ENCODE peak calls at places on chromosomes 3 and 15, in seven cellular contexts. X, D, F, R, N, S and L are unnamed samples.

GRCh38 chr3:71006810-71007785 is 576.4 kb downstream of the FOXP1 start:
- DNase-seq in X (no peak), D (peak; percentile 74), F (no peak), R (no peak), N (no peak), S (no peak), L (peak; percentile 70)

GRCh38 chr15:99436472-99437314 is 129.1 kb upstream of the MEF2A start:
- DNase-seq in R (peak; percentile 35), F (no peak), S (no peak), X (peak; percentile 49), D (no peak), N (no peak), L (no peak)

GRCh38 chr3:101577276-101577675 is 3.3 kb downstream of the PCNP start:
- DNase-seq in F (no peak), S (no peak), D (peak; percentile 45), R (no peak), X (no peak), N (no peak), L (no peak)

GRCh38 chr15:77418341-77419049 is 1.4 kb downstream of the PEAK1 start:
- DNase-seq in N (no peak), R (no peak), F (no peak), D (no peak), X (no peak), S (peak; percentile 49), L (no peak)

GRCh38 chr15:36810656-36811449 is 231.4 kb downstream of the CDIN1 start:
- DNase-seq in S (no peak), D (peak; percentile 31), F (no peak), X (no peak), N (no peak), R (no peak), L (no peak)

GRCh38 chr3:41836360-41837134 is 125.4 kb downstream of the ULK4 start:
- DNase-seq in F (no peak), R (no peak), S (peak; percentile 26), X (no peak), D (no peak), N (no peak), L (peak; percentile 27)

GRCh38 chr3:44885618-44886017 is 11.2 kb downstream of the TGM4 start:
- DNase-seq in F (peak; percentile 60), X (no peak), S (peak; percentile 96), D (no peak), N (no peak), R (no peak), L (peak; percentile 97)

GRCh38 chr3:29465836-29466235 is 185.0 kb downstream of the RBMS3 start:
- DNase-seq in X (no peak), N (no peak), R (no peak), F (peak; percentile 50), D (no peak), S (peak; percentile 82), L (peak; percentile 47)

GRCh38 chr15:83769411-83769960 is 115.6 kb downstream of the ADAMTSL3 start:
- DNase-seq in R (no peak), F (no peak), N (no peak), X (no peak), S (no peak), D (no peak), L (peak; percentile 45)

GRCh38 chr3:197807969-197808587 is 17.0 kb downstream of the LRCH3 start:
- DNase-seq in X (no peak), F (no peak), D (no peak), S (peak; percentile 41), R (no peak), N (no peak), L (no peak)

GRCh38 chr15:31486906-31487695 is 160.5 kb downstream of the KLF13 start:
- DNase-seq in D (no peak), S (no peak), N (no peak), F (no peak), R (no peak), X (no peak), L (no peak)

GRCh38 chr3:51382947-51383578 is 2.0 kb upstream of the MANF start:
- DNase-seq in R (no peak), S (no peak), D (no peak), N (no peak), X (no peak), F (no peak), L (no peak)

GRCh38 chr3:48428088-48428862 is 1.6 kb downstream of the PLXNB1 start:
- DNase-seq in S (no peak), N (no peak), D (no peak), R (no peak), X (no peak), F (no peak), L (no peak)

GRCh38 chr3:109118584-109118983 is 650 bp upstream of the MORC1 start:
- DNase-seq in N (no peak), D (no peak), R (no peak), F (no peak), X (no peak), S (no peak), L (no peak)

GRCh38 chr3:184739594-184740505 is 28.0 kb upstream of the MAGEF1 start:
- DNase-seq in N (no peak), S (no peak), F (no peak), R (no peak), D (no peak), X (no peak), L (peak; percentile 62)

DNA sequence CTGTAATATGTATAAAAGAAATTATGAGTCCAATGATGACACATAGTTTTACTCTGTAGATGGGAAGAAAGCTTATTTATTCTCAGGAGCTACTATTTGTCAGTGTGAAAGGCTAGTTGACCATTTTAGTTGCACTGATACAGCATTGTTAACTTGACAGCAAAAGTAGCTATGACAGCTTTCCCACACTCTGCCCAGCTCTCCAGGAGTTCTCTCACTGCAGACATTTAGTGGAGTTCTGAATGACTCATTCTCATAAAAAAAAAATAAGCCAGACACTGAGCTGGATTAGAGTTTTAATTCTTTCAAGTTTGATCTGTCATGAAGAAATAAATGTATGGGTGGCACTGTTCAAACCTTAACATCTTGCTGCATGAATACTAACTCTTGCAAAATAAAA is 77.2 kb upstream of the CFAP20DC start:
- DNase-seq in D (no peak), N (peak; percentile 4), S (peak; percentile 83), X (no peak), R (no peak), F (peak; percentile 86), L (peak; percentile 63)
- TF ChIP-seq CTCF in D (no peak), N (no peak), S (no peak), X (no peak), R (no peak), F (no peak), L (no peak)

GRCh38 chr15:66251790-66252355 is 1.7 kb downstream of the MEGF11 start:
- DNase-seq in X (no peak), D (no peak), N (no peak), F (no peak), S (no peak), R (no peak), L (no peak)
- H3K4me3 ChIP-seq in X (peak overlapping the region; percentile 67), D (no peak overlapping the region), N (peak overlapping the region; percentile 65), F (peak overlapping the region; percentile 25), S (no peak overlapping the region), R (peak overlapping the region; percentile 48), L (no peak overlapping the region)

DNA sequence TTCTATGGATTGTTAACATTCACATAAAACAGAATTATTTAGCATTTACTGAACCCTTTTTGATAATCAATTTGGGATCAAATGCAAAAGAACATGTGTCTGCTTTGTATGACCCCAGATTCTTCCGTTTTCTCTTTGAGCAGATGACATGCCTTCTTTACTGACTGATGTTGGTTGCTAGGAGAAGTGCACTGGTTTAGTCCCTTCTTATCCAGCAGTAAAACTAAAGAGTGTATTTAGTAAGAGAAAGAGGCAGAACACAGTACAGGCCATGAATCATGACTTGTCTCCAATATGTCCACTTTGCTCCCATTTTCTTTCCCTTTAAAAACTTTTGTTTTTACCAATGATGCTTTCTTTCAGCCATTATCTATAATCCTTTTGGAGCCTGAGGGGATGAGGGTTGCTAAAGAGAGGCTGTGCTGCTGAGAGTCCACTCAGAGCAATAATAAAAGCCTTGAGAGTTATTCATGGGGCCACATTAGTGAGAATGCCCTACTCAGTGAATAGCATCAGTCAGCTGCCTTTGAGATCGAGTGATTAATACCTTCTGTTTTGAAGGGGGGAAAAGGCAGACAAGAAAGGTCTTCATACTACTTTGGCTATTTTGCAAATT is 12.1 kb downstream of the ROBO2 start:
- DNase-seq in S (no peak), N (no peak), F (no peak), R (no peak), D (no peak), X (no peak), L (no peak)
- TF ChIP-seq CTCF in S (no peak), N (no peak), F (no peak), R (no peak), D (no peak), X (no peak), L (no peak)

GRCh38 chr15:89513284-89513683 is 16.9 kb upstream of the RHCG start:
- DNase-seq in R (no peak), S (no peak), N (no peak), X (no peak), F (no peak), D (no peak), L (peak; percentile 90)
- H3K4me3 ChIP-seq in R (no peak overlapping the region), S (no peak overlapping the region), N (no peak overlapping the region), X (no peak overlapping the region), F (no peak overlapping the region), D (no peak overlapping the region), L (no peak overlapping the region)

GRCh38 chr3:5800965-5801364 is 613.5 kb downstream of the EDEM1 start:
- DNase-seq in X (no peak), D (no peak), N (no peak), S (no peak), R (no peak), F (no peak), L (no peak)

GRCh38 chr3:5809811-5810210 is 622.3 kb downstream of the EDEM1 start:
- DNase-seq in R (no peak), D (no peak), F (no peak), S (no peak), N (no peak), X (no peak), L (no peak)

GRCh38 chr3:5811051-5811450 is 623.5 kb downstream of the EDEM1 start:
- DNase-seq in D (no peak), N (no peak), S (no peak), F (no peak), R (no peak), X (no peak), L (no peak)

GRCh38 chr3:5806192-5806591 is 618.7 kb downstream of the EDEM1 start:
- DNase-seq in X (no peak), N (no peak), R (no peak), S (no peak), D (peak; percentile 8), F (no peak), L (no peak)
- TF ChIP-seq CTCF in X (no peak), N (peak; percentile 29), R (no peak), S (no peak), D (peak; percentile 69), F (no peak), L (no peak)